ENCODE peak calls at places on chromosomes 1 and 21, in ten cellular contexts. One of them, this sample, is unnamed.

GRCh38 chr1:19676438-19676922 is 11.8 kb downstream of the HTR6 start:
- DNase-seq in brain microvascular endothelial cell: peak
- DNase-seq in choroid plexus epithelial cell: peak
- DNase-seq in stimulated activated CD8-positive, alpha-beta memory T cell treated with anti-CD3 and anti-CD28 coated beads, Interleukin-4, amount 100 ng/mL, for 48 hours: peak
- DNase-seq in adrenal gland: peak
- DNase-seq in CD8-positive, alpha-beta T cell: no peak
- DNase-seq in uterus: peak
- DNase-seq in HS-27A: no peak
- DNase-seq in EH: peak
- DNase-seq in activated CD4-positive, CD25-positive, alpha-beta regulatory T cell treated with anti-CD3 and anti-CD28 coated beads, Interleukin-2, amount 50 U/mL, for 16 hours: no peak
- DNase-seq in this sample: peak

GRCh38 chr1:227161470-227161869 is 156.8 kb downstream of the CDC42BPA start:
- DNase-seq in stimulated activated CD8-positive, alpha-beta memory T cell treated with anti-CD3 and anti-CD28 coated beads, Interleukin-4, amount 100 ng/mL, for 48 hours: no peak
- DNase-seq in uterus: no peak
- DNase-seq in CD8-positive, alpha-beta T cell: no peak
- DNase-seq in EH: no peak
- DNase-seq in HS-27A: no peak
- DNase-seq in choroid plexus epithelial cell: no peak
- DNase-seq in brain microvascular endothelial cell: no peak
- DNase-seq in adrenal gland: no peak
- DNase-seq in activated CD4-positive, CD25-positive, alpha-beta regulatory T cell treated with anti-CD3 and anti-CD28 coated beads, Interleukin-2, amount 50 U/mL, for 16 hours: no peak
- DNase-seq in this sample: no peak

GRCh38 chr1:228145498-228146425 is 4.0 kb upstream of the GJC2 start:
- DNase-seq in CD8-positive, alpha-beta T cell: no peak
- DNase-seq in uterus: no peak
- DNase-seq in choroid plexus epithelial cell: no peak
- DNase-seq in HS-27A: no peak
- DNase-seq in activated CD4-positive, CD25-positive, alpha-beta regulatory T cell treated with anti-CD3 and anti-CD28 coated beads, Interleukin-2, amount 50 U/mL, for 16 hours: no peak
- DNase-seq in stimulated activated CD8-positive, alpha-beta memory T cell treated with anti-CD3 and anti-CD28 coated beads, Interleukin-4, amount 100 ng/mL, for 48 hours: no peak
- DNase-seq in brain microvascular endothelial cell: no peak
- DNase-seq in EH: no peak
- DNase-seq in adrenal gland: no peak
- DNase-seq in this sample: peak

GRCh38 chr1:28249013-28249870 is 10.1 kb upstream of the SESN2 start:
- DNase-seq in activated CD4-positive, CD25-positive, alpha-beta regulatory T cell treated with anti-CD3 and anti-CD28 coated beads, Interleukin-2, amount 50 U/mL, for 16 hours: no peak
- DNase-seq in stimulated activated CD8-positive, alpha-beta memory T cell treated with anti-CD3 and anti-CD28 coated beads, Interleukin-4, amount 100 ng/mL, for 48 hours: peak
- DNase-seq in EH: peak
- DNase-seq in adrenal gland: peak
- DNase-seq in uterus: no peak
- DNase-seq in brain microvascular endothelial cell: no peak
- DNase-seq in HS-27A: peak
- DNase-seq in CD8-positive, alpha-beta T cell: no peak
- DNase-seq in choroid plexus epithelial cell: peak
- DNase-seq in this sample: no peak

GRCh38 chr1:48341221-48341620 is 118.7 kb downstream of the SLC5A9 start:
- DNase-seq in choroid plexus epithelial cell: no peak
- DNase-seq in CD8-positive, alpha-beta T cell: no peak
- DNase-seq in adrenal gland: no peak
- DNase-seq in HS-27A: no peak
- DNase-seq in stimulated activated CD8-positive, alpha-beta memory T cell treated with anti-CD3 and anti-CD28 coated beads, Interleukin-4, amount 100 ng/mL, for 48 hours: no peak
- DNase-seq in brain microvascular endothelial cell: no peak
- DNase-seq in uterus: no peak
- DNase-seq in activated CD4-positive, CD25-positive, alpha-beta regulatory T cell treated with anti-CD3 and anti-CD28 coated beads, Interleukin-2, amount 50 U/mL, for 16 hours: no peak
- DNase-seq in EH: peak
- DNase-seq in this sample: no peak

GRCh38 chr1:201795066-201795465 is 33.9 kb upstream of the IPO9 start:
- DNase-seq in uterus: no peak
- DNase-seq in EH: peak
- DNase-seq in HS-27A: no peak
- DNase-seq in CD8-positive, alpha-beta T cell: no peak
- DNase-seq in adrenal gland: no peak
- DNase-seq in activated CD4-positive, CD25-positive, alpha-beta regulatory T cell treated with anti-CD3 and anti-CD28 coated beads, Interleukin-2, amount 50 U/mL, for 16 hours: no peak
- DNase-seq in stimulated activated CD8-positive, alpha-beta memory T cell treated with anti-CD3 and anti-CD28 coated beads, Interleukin-4, amount 100 ng/mL, for 48 hours: no peak
- DNase-seq in brain microvascular endothelial cell: peak
- DNase-seq in choroid plexus epithelial cell: peak
- DNase-seq in this sample: no peak

GRCh38 chr1:26991310-26992116 is 2.0 kb upstream of the TRNP1 start:
- DNase-seq in EH: peak
- DNase-seq in uterus: no peak
- DNase-seq in choroid plexus epithelial cell: no peak
- DNase-seq in HS-27A: no peak
- DNase-seq in brain microvascular endothelial cell: no peak
- DNase-seq in stimulated activated CD8-positive, alpha-beta memory T cell treated with anti-CD3 and anti-CD28 coated beads, Interleukin-4, amount 100 ng/mL, for 48 hours: peak
- DNase-seq in CD8-positive, alpha-beta T cell: no peak
- DNase-seq in activated CD4-positive, CD25-positive, alpha-beta regulatory T cell treated with anti-CD3 and anti-CD28 coated beads, Interleukin-2, amount 50 U/mL, for 16 hours: no peak
- DNase-seq in adrenal gland: no peak
- DNase-seq in this sample: no peak

GRCh38 chr1:19739628-19740027 is 60.1 kb downstream of the TMCO4 start:
- DNase-seq in brain microvascular endothelial cell: no peak
- DNase-seq in EH: no peak
- DNase-seq in CD8-positive, alpha-beta T cell: no peak
- DNase-seq in adrenal gland: no peak
- DNase-seq in HS-27A: no peak
- DNase-seq in uterus: no peak
- DNase-seq in activated CD4-positive, CD25-positive, alpha-beta regulatory T cell treated with anti-CD3 and anti-CD28 coated beads, Interleukin-2, amount 50 U/mL, for 16 hours: no peak
- DNase-seq in choroid plexus epithelial cell: no peak
- DNase-seq in stimulated activated CD8-positive, alpha-beta memory T cell treated with anti-CD3 and anti-CD28 coated beads, Interleukin-4, amount 100 ng/mL, for 48 hours: no peak
- DNase-seq in this sample: no peak

GRCh38 chr1:119587328-119587727 is 60.7 kb downstream of the ZNF697 start:
- DNase-seq in CD8-positive, alpha-beta T cell: no peak
- DNase-seq in EH: peak
- DNase-seq in activated CD4-positive, CD25-positive, alpha-beta regulatory T cell treated with anti-CD3 and anti-CD28 coated beads, Interleukin-2, amount 50 U/mL, for 16 hours: no peak
- DNase-seq in HS-27A: peak
- DNase-seq in adrenal gland: peak
- DNase-seq in uterus: no peak
- DNase-seq in brain microvascular endothelial cell: peak
- DNase-seq in choroid plexus epithelial cell: peak
- DNase-seq in stimulated activated CD8-positive, alpha-beta memory T cell treated with anti-CD3 and anti-CD28 coated beads, Interleukin-4, amount 100 ng/mL, for 48 hours: no peak
- DNase-seq in this sample: no peak

GRCh38 chr1:31559715-31560114 is 16.6 kb upstream of the TINAGL1 start:
- DNase-seq in HS-27A: no peak
- DNase-seq in activated CD4-positive, CD25-positive, alpha-beta regulatory T cell treated with anti-CD3 and anti-CD28 coated beads, Interleukin-2, amount 50 U/mL, for 16 hours: no peak
- DNase-seq in adrenal gland: no peak
- DNase-seq in brain microvascular endothelial cell: no peak
- DNase-seq in EH: no peak
- DNase-seq in uterus: no peak
- DNase-seq in stimulated activated CD8-positive, alpha-beta memory T cell treated with anti-CD3 and anti-CD28 coated beads, Interleukin-4, amount 100 ng/mL, for 48 hours: no peak
- DNase-seq in CD8-positive, alpha-beta T cell: no peak
- DNase-seq in choroid plexus epithelial cell: no peak
- DNase-seq in this sample: no peak

GRCh38 chr1:25889470-25889869 is 14.0 kb upstream of the PAQR7 start:
- DNase-seq in stimulated activated CD8-positive, alpha-beta memory T cell treated with anti-CD3 and anti-CD28 coated beads, Interleukin-4, amount 100 ng/mL, for 48 hours: no peak
- DNase-seq in adrenal gland: no peak
- DNase-seq in choroid plexus epithelial cell: peak
- DNase-seq in uterus: no peak
- DNase-seq in EH: peak
- DNase-seq in brain microvascular endothelial cell: peak
- DNase-seq in CD8-positive, alpha-beta T cell: no peak
- DNase-seq in HS-27A: no peak
- DNase-seq in activated CD4-positive, CD25-positive, alpha-beta regulatory T cell treated with anti-CD3 and anti-CD28 coated beads, Interleukin-2, amount 50 U/mL, for 16 hours: no peak
- DNase-seq in this sample: peak

GRCh38 chr21:8993943-8994639 is 1527.3 kb upstream of the TPTE start:
- DNase-seq in CD8-positive, alpha-beta T cell: no peak
- DNase-seq in choroid plexus epithelial cell: no peak
- DNase-seq in brain microvascular endothelial cell: no peak
- DNase-seq in adrenal gland: no peak
- DNase-seq in HS-27A: no peak
- DNase-seq in activated CD4-positive, CD25-positive, alpha-beta regulatory T cell treated with anti-CD3 and anti-CD28 coated beads, Interleukin-2, amount 50 U/mL, for 16 hours: no peak
- DNase-seq in uterus: no peak
- DNase-seq in stimulated activated CD8-positive, alpha-beta memory T cell treated with anti-CD3 and anti-CD28 coated beads, Interleukin-4, amount 100 ng/mL, for 48 hours: no peak
- DNase-seq in EH: no peak
- DNase-seq in this sample: no peak

GRCh38 chr1:145999321-146000024 is 3.1 kb upstream of the TXNIP start:
- DNase-seq in HS-27A: no peak
- DNase-seq in CD8-positive, alpha-beta T cell: no peak
- DNase-seq in brain microvascular endothelial cell: no peak
- DNase-seq in activated CD4-positive, CD25-positive, alpha-beta regulatory T cell treated with anti-CD3 and anti-CD28 coated beads, Interleukin-2, amount 50 U/mL, for 16 hours: no peak
- DNase-seq in EH: no peak
- DNase-seq in adrenal gland: peak
- DNase-seq in uterus: peak
- DNase-seq in stimulated activated CD8-positive, alpha-beta memory T cell treated with anti-CD3 and anti-CD28 coated beads, Interleukin-4, amount 100 ng/mL, for 48 hours: no peak
- DNase-seq in choroid plexus epithelial cell: no peak
- DNase-seq in this sample: peak

GRCh38 chr1:40742363-40743061 is 41.1 kb upstream of the KCNQ4 start:
- DNase-seq in CD8-positive, alpha-beta T cell: no peak
- DNase-seq in adrenal gland: no peak
- DNase-seq in brain microvascular endothelial cell: no peak
- DNase-seq in activated CD4-positive, CD25-positive, alpha-beta regulatory T cell treated with anti-CD3 and anti-CD28 coated beads, Interleukin-2, amount 50 U/mL, for 16 hours: no peak
- DNase-seq in uterus: no peak
- DNase-seq in HS-27A: no peak
- DNase-seq in EH: peak
- DNase-seq in stimulated activated CD8-positive, alpha-beta memory T cell treated with anti-CD3 and anti-CD28 coated beads, Interleukin-4, amount 100 ng/mL, for 48 hours: no peak
- DNase-seq in choroid plexus epithelial cell: no peak
- DNase-seq in this sample: no peak

GRCh38 chr1:226034482-226034881 is 28.0 kb upstream of the H3-3A start:
- DNase-seq in stimulated activated CD8-positive, alpha-beta memory T cell treated with anti-CD3 and anti-CD28 coated beads, Interleukin-4, amount 100 ng/mL, for 48 hours: no peak
- DNase-seq in adrenal gland: peak
- DNase-seq in choroid plexus epithelial cell: peak
- DNase-seq in activated CD4-positive, CD25-positive, alpha-beta regulatory T cell treated with anti-CD3 and anti-CD28 coated beads, Interleukin-2, amount 50 U/mL, for 16 hours: no peak
- DNase-seq in uterus: peak
- DNase-seq in CD8-positive, alpha-beta T cell: no peak
- DNase-seq in EH: peak
- DNase-seq in HS-27A: no peak
- DNase-seq in brain microvascular endothelial cell: peak
- DNase-seq in this sample: peak

GRCh38 chr1:36382669-36383068 is 3.1 kb downstream of the STK40 start:
- DNase-seq in adrenal gland: no peak
- DNase-seq in choroid plexus epithelial cell: no peak
- DNase-seq in CD8-positive, alpha-beta T cell: no peak
- DNase-seq in uterus: no peak
- DNase-seq in HS-27A: no peak
- DNase-seq in activated CD4-positive, CD25-positive, alpha-beta regulatory T cell treated with anti-CD3 and anti-CD28 coated beads, Interleukin-2, amount 50 U/mL, for 16 hours: no peak
- DNase-seq in brain microvascular endothelial cell: no peak
- DNase-seq in EH: no peak
- DNase-seq in stimulated activated CD8-positive, alpha-beta memory T cell treated with anti-CD3 and anti-CD28 coated beads, Interleukin-4, amount 100 ng/mL, for 48 hours: no peak
- DNase-seq in this sample: no peak

GRCh38 chr1:7013833-7014639 is 228.8 kb downstream of the CAMTA1 start:
- DNase-seq in stimulated activated CD8-positive, alpha-beta memory T cell treated with anti-CD3 and anti-CD28 coated beads, Interleukin-4, amount 100 ng/mL, for 48 hours: no peak
- DNase-seq in HS-27A: no peak
- DNase-seq in adrenal gland: no peak
- DNase-seq in EH: no peak
- DNase-seq in brain microvascular endothelial cell: no peak
- DNase-seq in CD8-positive, alpha-beta T cell: no peak
- DNase-seq in activated CD4-positive, CD25-positive, alpha-beta regulatory T cell treated with anti-CD3 and anti-CD28 coated beads, Interleukin-2, amount 50 U/mL, for 16 hours: no peak
- DNase-seq in uterus: no peak
- DNase-seq in choroid plexus epithelial cell: no peak
- DNase-seq in this sample: no peak